ENCODE peak calls at places on chromosomes 12 and 14, in ten cellular contexts. M, Y, A, F, C, I, T, E, D and H are unnamed samples.

GRCh38 chr12:108297895-108298760 is 41.0 kb downstream of the CMKLR1 start:
- DNase-seq in M (no peak), Y (no peak), A (no peak), F (no peak), C (no peak), I (no peak), T (no peak), E (no peak), D (no peak), H (no peak)

GRCh38 chr12:88958961-88959360 is 378.7 kb upstream of the KITLG start:
- DNase-seq in M (no peak), Y (no peak), A (no peak), F (no peak), C (no peak), I (no peak), T (no peak), E (no peak), D (no peak), H (no peak)

GRCh38 chr12:33724867-33725266 is 285.2 kb upstream of the SYT10 start:
- DNase-seq in M (no peak), Y (no peak), A (no peak), F (no peak), C (no peak), I (no peak), T (no peak), E (no peak), D (no peak), H (no peak)

GRCh38 chr14:106141242-106142220 is 615.1 kb downstream of the TMEM121 start:
- DNase-seq in M (no peak), Y (peak; percentile 29), A (no peak), F (no peak), C (no peak), I (no peak), T (no peak), E (no peak), D (no peak), H (no peak)

GRCh38 chr12:103801709-103802585 is 39.1 kb downstream of the NT5DC3 start:
- DNase-seq in M (no peak), Y (no peak), A (no peak), F (no peak), C (no peak), I (no peak), T (peak; percentile 39), E (no peak), D (peak; percentile 24), H (no peak)

GRCh38 chr12:79547044-79547734 is 143.6 kb downstream of the PAWR start:
- DNase-seq in M (no peak), Y (no peak), A (no peak), F (no peak), C (no peak), I (no peak), T (no peak), E (no peak), D (peak; percentile 20), H (no peak)

GRCh38 chr12:121787063-121787774 is 6.3 kb downstream of the RHOF start:
- DNase-seq in M (peak; percentile 44), Y (no peak), A (no peak), F (peak; percentile 75), C (no peak), I (no peak), T (no peak), E (no peak), D (no peak), H (no peak)

GRCh38 chr14:103456167-103456835 is 66.3 kb downstream of the CKB start:
- DNase-seq in M (no peak), Y (no peak), A (no peak), F (no peak), C (no peak), I (no peak), T (no peak), E (no peak), D (no peak), H (no peak)

GRCh38 chr12:93751864-93752610 is 74.9 kb downstream of the CRADD start:
- DNase-seq in M (no peak), Y (no peak), A (no peak), F (no peak), C (no peak), I (no peak), T (no peak), E (no peak), D (peak; percentile 37), H (no peak)

GRCh38 chr12:57096099-57096572 is 7.2 kb downstream of the NAB2 start:
- DNase-seq in M (no peak), Y (no peak), A (no peak), F (no peak), C (no peak), I (no peak), T (no peak), E (no peak), D (peak; percentile 25), H (no peak)

GRCh38 chr12:76449993-76450392 is 101.8 kb upstream of the BBS10 start:
- DNase-seq in M (no peak), Y (no peak), A (no peak), F (no peak), C (no peak), I (no peak), T (no peak), E (no peak), D (peak; percentile 25), H (no peak)

GRCh38 chr12:29889737-29890136 is 106.0 kb upstream of the TMTC1 start:
- DNase-seq in M (no peak), Y (no peak), A (no peak), F (no peak), C (peak; percentile 22), I (no peak), T (no peak), E (peak; percentile 8), D (peak; percentile 77), H (no peak)

GRCh38 chr14:68792022-68792829 is 641 bp downstream of the ZFP36L1 start:
- DNase-seq in M (no peak), Y (no peak), A (no peak), F (peak; percentile 70), C (peak; percentile 50), I (peak; percentile 83), T (peak; percentile 44), E (no peak), D (no peak), H (peak; percentile 55)

GRCh38 chr12:21831671-21832357 is 57.3 kb upstream of the KCNJ8 start:
- DNase-seq in M (no peak), Y (no peak), A (no peak), F (no peak), C (no peak), I (no peak), T (peak; percentile 77), E (no peak), D (peak; percentile 95), H (no peak)

GRCh38 chr12:89840162-89840922 is 131.7 kb upstream of the ATP2B1 start:
- DNase-seq in M (no peak), Y (no peak), A (no peak), F (no peak), C (no peak), I (no peak), T (no peak), E (no peak), D (peak; percentile 19), H (no peak)

GRCh38 chr12:49962861-49963765 is 1.4 kb downstream of the AQP5 start:
- DNase-seq in M (no peak), Y (no peak), A (no peak), F (peak; percentile 90), C (no peak), I (no peak), T (no peak), E (peak; percentile 16), D (no peak), H (no peak)

GRCh38 chr12:124497658-124498057 is 69.8 kb downstream of the NCOR2 start:
- DNase-seq in M (no peak), Y (no peak), A (peak; percentile 61), F (no peak), C (no peak), I (peak; percentile 90), T (peak; percentile 50), E (peak; percentile 74), D (peak; percentile 96), H (no peak)

GRCh38 chr12:114166360-114166759 is 200.2 kb upstream of the RBM19 start:
- DNase-seq in M (no peak), Y (no peak), A (peak; percentile 36), F (no peak), C (peak; percentile 56), I (no peak), T (peak; percentile 19), E (peak; percentile 47), D (peak; percentile 76), H (no peak)

GRCh38 chr12:9699898-9700605 is 30.5 kb downstream of the CLEC2D start:
- DNase-seq in M (no peak), Y (no peak), A (no peak), F (no peak), C (no peak), I (no peak), T (no peak), E (no peak), D (peak; percentile 5), H (no peak)

GRCh38 chr12:48058771-48059170 is 47.1 kb downstream of the SENP1 start:
- DNase-seq in M (no peak), Y (no peak), A (no peak), F (no peak), C (no peak), I (no peak), T (no peak), E (no peak), D (no peak), H (no peak)

GRCh38 chr12:77232045-77232444 is 166.7 kb upstream of the E2F7 start:
- DNase-seq in M (no peak), Y (no peak), A (no peak), F (no peak), C (no peak), I (no peak), T (peak; percentile 42), E (no peak), D (peak; percentile 92), H (no peak)

GRCh38 chr14:71246539-71246938 is 339.3 kb downstream of the PCNX1 start:
- DNase-seq in M (no peak), Y (no peak), A (no peak), F (no peak), C (no peak), I (no peak), T (no peak), E (no peak), D (no peak), H (no peak)

GRCh38 chr12:55728185-55728931 is 451 bp downstream of the CD63 start:
- DNase-seq in M (no peak), Y (no peak), A (peak; percentile 59), F (peak; percentile 93), C (peak; percentile 73), I (no peak), T (peak; percentile 84), E (peak; percentile 72), D (no peak), H (no peak)

GRCh38 chr12:132604108-132605054 is 6.0 kb downstream of the LRCOL1 start:
- DNase-seq in M (no peak), Y (no peak), A (no peak), F (no peak), C (no peak), I (no peak), T (no peak), E (no peak), D (no peak), H (no peak)

GRCh38 chr12:129629901-129630300 is 273.9 kb downstream of the TMEM132D start:
- DNase-seq in M (no peak), Y (no peak), A (no peak), F (no peak), C (no peak), I (no peak), T (no peak), E (no peak), D (no peak), H (no peak)

GRCh38 chr12:112979281-112979680 is 962 bp downstream of the OAS2 start:
- DNase-seq in M (peak; percentile 29), Y (peak; percentile 9), A (no peak), F (no peak), C (no peak), I (no peak), T (no peak), E (no peak), D (no peak), H (peak; percentile 43)

GRCh38 chr12:97538705-97539104 is 76.1 kb downstream of the RMST start:
- DNase-seq in M (no peak), Y (no peak), A (no peak), F (no peak), C (no peak), I (no peak), T (no peak), E (no peak), D (no peak), H (no peak)

GRCh38 chr14:49552630-49553029 is 33.5 kb downstream of the RPS29 start:
- DNase-seq in M (no peak), Y (no peak), A (no peak), F (no peak), C (no peak), I (no peak), T (no peak), E (no peak), D (no peak), H (no peak)